ENCODE peak calls at places on chromosomes 1 and 21, in five cellular contexts. One of them, this sample, is unnamed.

GRCh38 chr1:1330366-1331067 is 563 bp upstream of the TAS1R3 start:
- DNase-seq in endothelial cell: no peak
- DNase-seq in choroid plexus epithelial cell: no peak
- DNase-seq in glutamatergic neuron: no peak
- DNase-seq in fibroblast of villous mesenchyme: no peak
- DNase-seq in this sample: no peak

GRCh38 chr1:24047101-24047459 is 64.9 kb downstream of the MYOM3 start:
- DNase-seq in fibroblast of villous mesenchyme: peak; percentile 48
- DNase-seq in glutamatergic neuron: no peak
- DNase-seq in endothelial cell: no peak
- DNase-seq in choroid plexus epithelial cell: no peak
- DNase-seq in this sample: no peak

GRCh38 chr1:66929999-66930822 is 5.4 kb downstream of the MIER1 start:
- DNase-seq in endothelial cell: peak; percentile 99
- DNase-seq in glutamatergic neuron: peak; percentile 97
- DNase-seq in fibroblast of villous mesenchyme: peak; percentile 95
- DNase-seq in choroid plexus epithelial cell: peak; percentile 94
- DNase-seq in this sample: peak; percentile 90

GRCh38 chr1:160070243-160071163 is 543 bp upstream of the KCNJ10 start:
- DNase-seq in endothelial cell: peak; percentile 76
- DNase-seq in fibroblast of villous mesenchyme: peak; percentile 51
- DNase-seq in choroid plexus epithelial cell: peak; percentile 58
- DNase-seq in glutamatergic neuron: peak; percentile 90
- DNase-seq in this sample: peak; percentile 77

GRCh38 chr21:36753556-36753955 is 54.6 kb downstream of the SIM2 start:
- DNase-seq in glutamatergic neuron: no peak
- DNase-seq in endothelial cell: no peak
- DNase-seq in choroid plexus epithelial cell: peak; percentile 91
- DNase-seq in fibroblast of villous mesenchyme: peak; percentile 71
- DNase-seq in this sample: no peak

GRCh38 chr1:201456499-201457309 is 12.3 kb downstream of the PHLDA3 start:
- DNase-seq in endothelial cell: no peak
- DNase-seq in fibroblast of villous mesenchyme: peak; percentile 95
- DNase-seq in glutamatergic neuron: no peak
- DNase-seq in choroid plexus epithelial cell: peak; percentile 95
- DNase-seq in this sample: no peak

GRCh38 chr1:25360596-25361581 is 22.8 kb downstream of the TMEM50A start:
- DNase-seq in fibroblast of villous mesenchyme: peak; percentile 86
- DNase-seq in endothelial cell: no peak
- DNase-seq in choroid plexus epithelial cell: peak; percentile 76
- DNase-seq in glutamatergic neuron: no peak
- DNase-seq in this sample: no peak

GRCh38 chr1:222754386-222755139 is 17.6 kb downstream of the FAM177B start:
- DNase-seq in glutamatergic neuron: no peak
- DNase-seq in fibroblast of villous mesenchyme: peak; percentile 70
- DNase-seq in endothelial cell: no peak
- DNase-seq in choroid plexus epithelial cell: peak; percentile 97
- DNase-seq in this sample: no peak

GRCh38 chr21:29338256-29338655 is 39.5 kb downstream of the BACH1 start:
- DNase-seq in glutamatergic neuron: no peak
- DNase-seq in endothelial cell: no peak
- DNase-seq in choroid plexus epithelial cell: no peak
- DNase-seq in fibroblast of villous mesenchyme: no peak
- DNase-seq in this sample: no peak

GRCh38 chr1:244918422-244919319 is 54.3 kb upstream of the HNRNPU start:
- DNase-seq in fibroblast of villous mesenchyme: peak; percentile 22
- DNase-seq in glutamatergic neuron: peak; percentile 34
- DNase-seq in choroid plexus epithelial cell: peak; percentile 10
- DNase-seq in endothelial cell: peak; percentile 15
- DNase-seq in this sample: peak; percentile 71

GRCh38 chr1:176159993-176160392 is 47.1 kb downstream of the COP1 start:
- DNase-seq in endothelial cell: no peak
- DNase-seq in glutamatergic neuron: no peak
- DNase-seq in fibroblast of villous mesenchyme: no peak
- DNase-seq in choroid plexus epithelial cell: no peak
- DNase-seq in this sample: no peak

GRCh38 chr1:168767885-168768584 is 39.0 kb upstream of the DPT start:
- DNase-seq in choroid plexus epithelial cell: peak; percentile 7
- DNase-seq in fibroblast of villous mesenchyme: peak; percentile 17
- DNase-seq in glutamatergic neuron: no peak
- DNase-seq in endothelial cell: no peak
- DNase-seq in this sample: no peak

GRCh38 chr1:67713071-67713806 is 28.2 kb downstream of the GADD45A start:
- DNase-seq in glutamatergic neuron: no peak
- DNase-seq in fibroblast of villous mesenchyme: peak; percentile 75
- DNase-seq in choroid plexus epithelial cell: peak; percentile 78
- DNase-seq in endothelial cell: no peak
- DNase-seq in this sample: no peak

GRCh38 chr1:23424171-23424959 is at the start of gene TCEA3:
- DNase-seq in endothelial cell: no peak
- DNase-seq in fibroblast of villous mesenchyme: peak; percentile 17
- DNase-seq in glutamatergic neuron: no peak
- DNase-seq in choroid plexus epithelial cell: no peak
- DNase-seq in this sample: peak; percentile 53

GRCh38 chr1:94709891-94710581 is 110.1 kb upstream of the SLC44A3 start:
- DNase-seq in endothelial cell: no peak
- DNase-seq in glutamatergic neuron: no peak
- DNase-seq in fibroblast of villous mesenchyme: peak; percentile 68
- DNase-seq in choroid plexus epithelial cell: no peak
- DNase-seq in this sample: no peak

DNA sequence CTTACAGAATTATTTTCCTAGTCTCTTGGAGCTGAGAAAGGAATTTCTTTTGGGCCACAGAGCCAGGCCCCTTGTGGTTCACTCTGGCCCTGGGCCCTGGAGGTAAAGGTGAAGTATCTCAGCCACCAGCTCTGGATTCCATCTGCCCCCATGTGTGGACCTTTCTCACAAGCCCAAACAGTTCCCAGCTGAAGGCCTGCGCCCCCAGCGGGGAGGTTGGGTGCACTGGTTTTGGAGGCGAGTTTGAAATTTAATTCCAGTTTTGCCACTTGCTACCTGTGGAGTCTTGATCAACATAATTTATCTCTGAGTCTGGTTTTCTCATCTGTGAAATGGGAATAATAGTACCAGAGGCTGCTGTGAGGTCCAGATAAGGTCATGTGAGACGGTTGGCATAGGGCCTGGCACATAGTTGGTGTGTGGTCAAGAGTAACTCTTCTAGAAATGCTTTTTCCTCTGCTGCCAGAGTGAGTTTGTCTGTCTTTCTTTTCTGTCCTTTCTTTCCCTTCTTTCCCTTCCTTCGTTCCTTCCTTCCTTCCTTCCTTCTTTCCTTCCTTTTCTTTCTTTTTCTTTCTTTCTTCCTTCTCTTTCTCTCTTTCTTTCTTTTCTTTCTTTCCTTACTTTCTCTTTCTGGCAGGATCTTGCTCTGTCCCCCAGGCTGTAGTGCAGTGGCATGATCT is 6.1 kb downstream of the AGTRAP start:
- DNase-seq in fibroblast of villous mesenchyme: no peak
- DNase-seq in glutamatergic neuron: no peak
- DNase-seq in endothelial cell: no peak
- DNase-seq in choroid plexus epithelial cell: no peak
- DNase-seq in this sample: no peak
- TF ChIP-seq CTCF in fibroblast of villous mesenchyme: no peak
- TF ChIP-seq CTCF in glutamatergic neuron: no peak
- TF ChIP-seq CTCF in endothelial cell: no peak
- TF ChIP-seq CTCF in choroid plexus epithelial cell: no peak
- TF ChIP-seq CTCF in this sample: no peak

DNA sequence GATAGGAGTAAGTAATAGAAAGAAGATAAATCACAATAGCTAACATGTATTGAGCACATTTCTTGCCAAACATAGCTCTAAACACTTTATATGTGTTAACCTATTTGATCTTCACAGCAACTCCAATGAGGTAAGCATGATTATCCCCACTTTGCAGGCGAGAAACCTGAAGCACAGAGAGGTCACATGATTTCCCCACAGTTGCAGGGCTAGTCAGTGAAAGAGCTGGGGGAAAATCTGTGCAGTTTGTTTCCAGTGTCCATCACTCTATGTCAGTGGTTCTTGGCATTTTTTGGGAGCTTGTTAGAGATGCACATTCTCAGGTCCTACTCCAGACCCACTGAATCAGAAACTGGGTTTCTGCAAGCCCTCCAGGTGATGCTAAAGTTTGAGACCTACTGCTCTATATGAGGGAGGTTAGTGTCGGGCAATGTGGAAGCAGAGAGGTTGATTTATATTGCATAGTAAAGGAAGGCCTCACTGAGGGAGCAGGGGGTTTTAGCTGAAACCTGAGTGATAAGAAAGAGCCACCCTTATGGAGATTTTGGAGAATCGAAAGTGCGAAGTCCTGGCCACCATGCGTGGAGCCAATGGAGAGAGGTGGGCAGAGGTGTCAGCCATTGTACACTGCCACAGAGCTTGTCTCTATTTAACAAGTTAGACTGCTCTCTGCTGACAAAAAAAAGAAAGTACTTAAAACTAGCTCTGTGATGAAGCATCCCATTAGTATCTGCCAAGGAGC is 20.9 kb downstream of the MCOLN3 start:
- DNase-seq in glutamatergic neuron: no peak
- DNase-seq in choroid plexus epithelial cell: peak; percentile 63
- DNase-seq in endothelial cell: no peak
- DNase-seq in fibroblast of villous mesenchyme: peak; percentile 27
- DNase-seq in this sample: peak; percentile 40
- TF ChIP-seq CTCF in glutamatergic neuron: no peak
- TF ChIP-seq CTCF in choroid plexus epithelial cell: peak; percentile 39
- TF ChIP-seq CTCF in endothelial cell: no peak
- TF ChIP-seq CTCF in fibroblast of villous mesenchyme: peak; percentile 28
- TF ChIP-seq CTCF in this sample: no peak

DNA sequence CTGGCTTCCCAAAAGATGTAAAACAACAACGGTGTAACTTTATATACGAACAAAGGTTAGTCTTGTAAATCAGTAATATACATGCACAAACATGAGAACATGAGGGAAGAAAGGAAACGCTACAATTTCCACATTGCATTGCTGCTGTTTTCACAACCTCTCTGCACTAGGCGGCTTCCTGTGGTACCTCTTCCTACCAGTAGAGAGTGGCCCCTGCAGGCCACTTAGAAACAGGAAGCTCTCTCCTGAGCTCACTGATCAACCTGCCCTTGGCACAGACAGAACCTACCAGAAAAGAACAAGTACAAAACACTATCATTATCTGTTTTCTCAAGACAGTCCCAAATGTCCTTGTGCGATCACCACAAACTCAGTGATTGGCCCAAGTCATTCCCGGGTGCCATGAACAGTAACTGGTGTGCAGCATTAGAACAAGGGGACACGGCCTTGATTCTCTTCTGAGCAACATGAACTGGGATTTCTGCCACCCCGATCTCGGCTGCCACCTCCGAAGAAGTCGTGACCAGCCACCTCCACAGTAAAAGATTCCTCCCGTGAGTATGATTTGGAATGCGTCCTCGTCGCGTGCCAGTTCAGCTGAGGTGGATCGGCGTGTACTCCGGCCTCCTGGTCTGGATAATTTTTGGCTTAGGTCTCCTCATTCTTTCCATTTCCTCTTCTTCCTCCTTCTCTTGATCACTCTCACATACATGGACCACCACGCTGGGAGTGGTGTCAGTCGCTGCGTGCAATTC is 5.7 kb upstream of the KCNE1 start:
- DNase-seq in choroid plexus epithelial cell: peak; percentile 68
- DNase-seq in glutamatergic neuron: no peak
- DNase-seq in fibroblast of villous mesenchyme: no peak
- DNase-seq in endothelial cell: no peak
- DNase-seq in this sample: no peak
- TF ChIP-seq CTCF in choroid plexus epithelial cell: peak; percentile 68
- TF ChIP-seq CTCF in glutamatergic neuron: no peak
- TF ChIP-seq CTCF in fibroblast of villous mesenchyme: peak; percentile 37
- TF ChIP-seq CTCF in endothelial cell: peak; percentile 29
- TF ChIP-seq CTCF in this sample: no peak

GRCh38 chr1:224768971-224769370 is 152.9 kb downstream of the CNIH3 start:
- DNase-seq in choroid plexus epithelial cell: no peak
- DNase-seq in endothelial cell: no peak
- DNase-seq in glutamatergic neuron: no peak
- DNase-seq in fibroblast of villous mesenchyme: no peak
- DNase-seq in this sample: no peak

GRCh38 chr1:224779491-224780020 is 149.9 kb upstream of the DNAH14 start:
- DNase-seq in endothelial cell: no peak
- DNase-seq in fibroblast of villous mesenchyme: no peak
- DNase-seq in choroid plexus epithelial cell: no peak
- DNase-seq in glutamatergic neuron: no peak
- DNase-seq in this sample: no peak

GRCh38 chr1:224773646-224774045 is 155.8 kb upstream of the DNAH14 start:
- DNase-seq in glutamatergic neuron: no peak
- DNase-seq in choroid plexus epithelial cell: no peak
- DNase-seq in endothelial cell: no peak
- DNase-seq in fibroblast of villous mesenchyme: no peak
- DNase-seq in this sample: no peak

GRCh38 chr1:224769987-224770693 is 154.0 kb downstream of the CNIH3 start:
- DNase-seq in fibroblast of villous mesenchyme: peak; percentile 79
- DNase-seq in glutamatergic neuron: no peak
- DNase-seq in endothelial cell: no peak
- DNase-seq in choroid plexus epithelial cell: peak; percentile 61
- DNase-seq in this sample: no peak

GRCh38 chr1:224774378-224774777 is 155.1 kb upstream of the DNAH14 start:
- DNase-seq in glutamatergic neuron: no peak
- DNase-seq in choroid plexus epithelial cell: no peak
- DNase-seq in endothelial cell: no peak
- DNase-seq in fibroblast of villous mesenchyme: no peak
- DNase-seq in this sample: no peak
- TF ChIP-seq CTCF in glutamatergic neuron: no peak
- TF ChIP-seq CTCF in choroid plexus epithelial cell: no peak
- TF ChIP-seq CTCF in endothelial cell: no peak
- TF ChIP-seq CTCF in fibroblast of villous mesenchyme: peak; percentile 43
- TF ChIP-seq CTCF in this sample: no peak

DNA sequence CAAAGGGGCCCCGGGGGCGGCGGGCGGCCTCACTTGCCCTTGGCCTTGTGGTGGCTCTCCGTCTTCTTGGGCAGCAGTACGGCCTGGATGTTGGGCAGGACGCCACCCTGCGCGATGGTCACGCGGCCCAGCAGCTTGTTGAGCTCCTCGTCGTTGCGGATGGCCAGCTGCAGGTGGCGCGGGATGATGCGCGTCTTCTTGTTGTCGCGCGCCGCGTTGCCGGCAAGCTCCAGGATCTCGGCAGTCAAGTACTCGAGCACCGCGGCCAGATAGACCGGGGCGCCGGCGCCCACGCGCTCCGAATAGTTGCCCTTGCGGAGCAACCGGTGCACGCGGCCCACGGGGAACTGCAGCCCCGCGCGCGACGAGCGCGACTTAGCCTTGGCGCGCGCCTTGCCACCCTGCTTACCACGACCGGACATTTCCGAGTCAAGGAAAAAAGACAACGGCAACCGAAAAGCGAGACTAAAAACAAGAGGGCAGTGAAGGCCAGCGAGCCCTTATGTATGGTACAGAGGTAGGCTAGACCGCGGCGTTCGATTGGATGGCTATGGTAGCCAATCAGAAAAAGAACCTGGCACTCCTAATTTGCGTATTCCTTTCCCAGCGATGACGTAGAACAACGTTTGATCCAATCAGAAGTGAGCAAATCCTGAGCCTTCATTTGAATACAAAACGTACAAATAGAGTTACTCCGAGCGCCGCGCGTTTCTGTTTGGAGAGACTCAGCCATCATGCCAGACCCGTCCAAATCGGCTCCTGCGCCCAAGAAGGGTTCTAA is 29.6 kb upstream of the RNF187 start:
- DNase-seq in fibroblast of villous mesenchyme: peak; percentile 99
- DNase-seq in choroid plexus epithelial cell: peak; percentile 99
- DNase-seq in glutamatergic neuron: peak; percentile 89
- DNase-seq in endothelial cell: peak; percentile 78
- DNase-seq in this sample: peak; percentile 92
- TF ChIP-seq CTCF in fibroblast of villous mesenchyme: peak; percentile 19
- TF ChIP-seq CTCF in choroid plexus epithelial cell: peak; percentile 42
- TF ChIP-seq CTCF in glutamatergic neuron: peak; percentile 59
- TF ChIP-seq CTCF in endothelial cell: peak; percentile 49
- TF ChIP-seq CTCF in this sample: peak; percentile 20

GRCh38 chr1:230091473-230092231 is 24.6 kb downstream of the GALNT2 start:
- DNase-seq in endothelial cell: no peak
- DNase-seq in glutamatergic neuron: no peak
- DNase-seq in fibroblast of villous mesenchyme: no peak
- DNase-seq in choroid plexus epithelial cell: peak; percentile 43
- DNase-seq in this sample: no peak
- TF ChIP-seq CTCF in endothelial cell: no peak
- TF ChIP-seq CTCF in glutamatergic neuron: no peak
- TF ChIP-seq CTCF in fibroblast of villous mesenchyme: no peak
- TF ChIP-seq CTCF in choroid plexus epithelial cell: peak; percentile 12
- TF ChIP-seq CTCF in this sample: no peak

This sample was measured in GM13976.